ENCODE peak calls at places on chromosomes 12 and 14, in six cellular contexts. One of them, this sample, is unnamed.
A peak's percentile ranks its signal among the peaks of the same experiment; 100 is the strongest.

GRCh38 chr12:93434305-93434704 is 7.4 kb downstream of the UBE2N start:
- DNase-seq in germinal center: no peak
- DNase-seq in pancreas: no peak
- DNase-seq in HCEC 1CT: no peak
- DNase-seq in NCI-H2081: no peak
- DNase-seq in fibroblast of lung: peak; percentile 39
- DNase-seq in this sample: no peak

GRCh38 chr12:113480336-113480688 is 8.6 kb upstream of the LHX5 start:
- DNase-seq in germinal center: no peak
- DNase-seq in pancreas: no peak
- DNase-seq in HCEC 1CT: no peak
- DNase-seq in NCI-H2081: no peak
- DNase-seq in fibroblast of lung: no peak
- DNase-seq in this sample: no peak

GRCh38 chr12:70849265-70849960 is 71.1 kb downstream of the PTPRR start:
- DNase-seq in germinal center: peak; percentile 4
- DNase-seq in pancreas: no peak
- DNase-seq in HCEC 1CT: peak; percentile 32
- DNase-seq in NCI-H2081: peak; percentile 7
- DNase-seq in fibroblast of lung: peak; percentile 71
- DNase-seq in this sample: no peak

GRCh38 chr14:35929171-35929570 is 103.0 kb downstream of the BRMS1L start:
- DNase-seq in germinal center: no peak
- DNase-seq in pancreas: no peak
- DNase-seq in HCEC 1CT: no peak
- DNase-seq in NCI-H2081: no peak
- DNase-seq in fibroblast of lung: no peak
- DNase-seq in this sample: no peak

GRCh38 chr12:46259071-46259470 is 9.8 kb downstream of the SLC38A1 start:
- DNase-seq in germinal center: no peak
- DNase-seq in pancreas: no peak
- DNase-seq in HCEC 1CT: no peak
- DNase-seq in NCI-H2081: no peak
- DNase-seq in fibroblast of lung: no peak
- DNase-seq in this sample: no peak

GRCh38 chr14:21505009-21505553 is 6.1 kb downstream of the METTL3 start:
- DNase-seq in germinal center: no peak
- DNase-seq in pancreas: no peak
- DNase-seq in HCEC 1CT: no peak
- DNase-seq in NCI-H2081: no peak
- DNase-seq in fibroblast of lung: no peak
- DNase-seq in this sample: no peak

GRCh38 chr12:52280319-52280795 is 5.9 kb downstream of the KRT86 start:
- DNase-seq in germinal center: no peak
- DNase-seq in pancreas: peak; percentile 61
- DNase-seq in HCEC 1CT: peak; percentile 94
- DNase-seq in NCI-H2081: no peak
- DNase-seq in fibroblast of lung: peak; percentile 98
- DNase-seq in this sample: peak; percentile 58

GRCh38 chr14:104885973-104886689 is 21.1 kb downstream of the CEP170B start:
- DNase-seq in germinal center: no peak
- DNase-seq in pancreas: peak; percentile 35
- DNase-seq in HCEC 1CT: no peak
- DNase-seq in NCI-H2081: no peak
- DNase-seq in fibroblast of lung: no peak
- DNase-seq in this sample: peak; percentile 7

GRCh38 chr12:45076417-45077031 is 25.6 kb upstream of the DBX2 start:
- DNase-seq in germinal center: no peak
- DNase-seq in pancreas: no peak
- DNase-seq in HCEC 1CT: no peak
- DNase-seq in NCI-H2081: no peak
- DNase-seq in fibroblast of lung: no peak
- DNase-seq in this sample: no peak

GRCh38 chr14:89317051-89317691 is 99.9 kb downstream of the FOXN3 start:
- DNase-seq in germinal center: no peak
- DNase-seq in pancreas: no peak
- DNase-seq in HCEC 1CT: no peak
- DNase-seq in NCI-H2081: no peak
- DNase-seq in fibroblast of lung: no peak
- DNase-seq in this sample: no peak

GRCh38 chr14:73236157-73236556 is 1.1 kb upstream of the PAPLN start:
- DNase-seq in germinal center: no peak
- DNase-seq in pancreas: no peak
- DNase-seq in HCEC 1CT: no peak
- DNase-seq in NCI-H2081: no peak
- DNase-seq in fibroblast of lung: no peak
- DNase-seq in this sample: no peak

GRCh38 chr14:34700622-34701130 is 13.7 kb downstream of the CFL2 start:
- DNase-seq in germinal center: no peak
- DNase-seq in pancreas: no peak
- DNase-seq in HCEC 1CT: no peak
- DNase-seq in NCI-H2081: no peak
- DNase-seq in fibroblast of lung: no peak
- DNase-seq in this sample: no peak

GRCh38 chr14:100773331-100774163 is 46.9 kb downstream of the DLK1 start:
- DNase-seq in germinal center: no peak
- DNase-seq in pancreas: no peak
- DNase-seq in HCEC 1CT: no peak
- DNase-seq in NCI-H2081: no peak
- DNase-seq in fibroblast of lung: no peak
- DNase-seq in this sample: peak; percentile 5

GRCh38 chr12:11978985-11979384 is 91.8 kb upstream of the BCL2L14 start:
- DNase-seq in germinal center: no peak
- DNase-seq in pancreas: no peak
- DNase-seq in HCEC 1CT: peak; percentile 30
- DNase-seq in NCI-H2081: no peak
- DNase-seq in fibroblast of lung: no peak
- DNase-seq in this sample: no peak

GRCh38 chr12:58764100-58764953 is 156.0 kb downstream of the LRIG3 start:
- DNase-seq in germinal center: no peak
- DNase-seq in pancreas: no peak
- DNase-seq in HCEC 1CT: peak; percentile 69
- DNase-seq in NCI-H2081: no peak
- DNase-seq in fibroblast of lung: no peak
- DNase-seq in this sample: no peak

GRCh38 chr12:94263011-94263786 is 114.8 kb downstream of the PLXNC1 start:
- DNase-seq in germinal center: peak; percentile 14
- DNase-seq in pancreas: no peak
- DNase-seq in HCEC 1CT: no peak
- DNase-seq in NCI-H2081: no peak
- DNase-seq in fibroblast of lung: no peak
- DNase-seq in this sample: peak; percentile 33

GRCh38 chr14:49992901-49993335 is 100.0 kb downstream of the ARF6 start:
- DNase-seq in germinal center: no peak
- DNase-seq in pancreas: no peak
- DNase-seq in HCEC 1CT: peak; percentile 76
- DNase-seq in NCI-H2081: no peak
- DNase-seq in fibroblast of lung: peak; percentile 72
- DNase-seq in this sample: no peak

GRCh38 chr12:95548539-95549391 is 2.5 kb downstream of the USP44 start:
- DNase-seq in germinal center: peak; percentile 87
- DNase-seq in pancreas: peak; percentile 74
- DNase-seq in HCEC 1CT: peak; percentile 15
- DNase-seq in NCI-H2081: peak; percentile 36
- DNase-seq in fibroblast of lung: peak; percentile 17
- DNase-seq in this sample: peak; percentile 56

GRCh38 chr12:79217306-79217705 is 352.7 kb downstream of the SYT1 start:
- DNase-seq in germinal center: no peak
- DNase-seq in pancreas: no peak
- DNase-seq in HCEC 1CT: no peak
- DNase-seq in NCI-H2081: peak; percentile 62
- DNase-seq in fibroblast of lung: no peak
- DNase-seq in this sample: no peak

GRCh38 chr12:9751204-9752144 is 9.2 kb downstream of the CD69 start:
- DNase-seq in germinal center: no peak
- DNase-seq in pancreas: no peak
- DNase-seq in HCEC 1CT: peak; percentile 59
- DNase-seq in NCI-H2081: peak; percentile 12
- DNase-seq in fibroblast of lung: no peak
- DNase-seq in this sample: no peak

GRCh38 chr12:106245767-106246166 is 2.1 kb downstream of the CKAP4 start:
- DNase-seq in germinal center: no peak
- DNase-seq in pancreas: peak; percentile 50
- DNase-seq in HCEC 1CT: peak; percentile 71
- DNase-seq in NCI-H2081: no peak
- DNase-seq in fibroblast of lung: peak; percentile 63
- DNase-seq in this sample: peak; percentile 80

GRCh38 chr12:29317556-29318363 is 63.2 kb downstream of the ERGIC2 start:
- DNase-seq in germinal center: peak; percentile 60
- DNase-seq in pancreas: no peak
- DNase-seq in HCEC 1CT: peak; percentile 75
- DNase-seq in NCI-H2081: peak; percentile 76
- DNase-seq in fibroblast of lung: peak; percentile 63
- DNase-seq in this sample: peak; percentile 55

GRCh38 chr14:103550451-103551337 is 11.8 kb downstream of the BAG5 start:
- DNase-seq in germinal center: no peak
- DNase-seq in pancreas: peak; percentile 38
- DNase-seq in HCEC 1CT: no peak
- DNase-seq in NCI-H2081: no peak
- DNase-seq in fibroblast of lung: no peak
- DNase-seq in this sample: no peak

GRCh38 chr12:124191024-124191359 is 103.9 kb upstream of the RFLNA start:
- DNase-seq in germinal center: no peak
- DNase-seq in pancreas: no peak
- DNase-seq in HCEC 1CT: no peak
- DNase-seq in NCI-H2081: no peak
- DNase-seq in fibroblast of lung: no peak
- DNase-seq in this sample: no peak

GRCh38 chr12:100576311-100577036 is 3.0 kb downstream of the GAS2L3 start:
- DNase-seq in germinal center: no peak
- DNase-seq in pancreas: no peak
- DNase-seq in HCEC 1CT: peak; percentile 95
- DNase-seq in NCI-H2081: no peak
- DNase-seq in fibroblast of lung: peak; percentile 91
- DNase-seq in this sample: no peak

GRCh38 chr12:82176761-82177490 is 181.3 kb downstream of the CCDC59 start:
- DNase-seq in germinal center: no peak
- DNase-seq in pancreas: no peak
- DNase-seq in HCEC 1CT: peak; percentile 81
- DNase-seq in NCI-H2081: peak; percentile 46
- DNase-seq in fibroblast of lung: no peak
- DNase-seq in this sample: no peak

GRCh38 chr12:95615735-95616134 is 64.5 kb upstream of the USP44 start:
- DNase-seq in germinal center: no peak
- DNase-seq in pancreas: no peak
- DNase-seq in HCEC 1CT: peak; percentile 3
- DNase-seq in NCI-H2081: peak; percentile 58
- DNase-seq in fibroblast of lung: peak; percentile 27
- DNase-seq in this sample: no peak

GRCh38 chr12:117043598-117043901 is 55.7 kb downstream of the TESC start:
- DNase-seq in germinal center: no peak
- DNase-seq in pancreas: no peak
- DNase-seq in HCEC 1CT: no peak
- DNase-seq in NCI-H2081: no peak
- DNase-seq in fibroblast of lung: no peak
- DNase-seq in this sample: no peak

GRCh38 chr14:75426332-75427125 is 1.3 kb upstream of the JDP2 start:
- DNase-seq in germinal center: peak; percentile 73
- DNase-seq in pancreas: no peak
- DNase-seq in HCEC 1CT: no peak
- DNase-seq in NCI-H2081: no peak
- DNase-seq in fibroblast of lung: no peak
- DNase-seq in this sample: no peak

GRCh38 chr12:14845350-14845750 is 2.0 kb upstream of the ART4 start:
- DNase-seq in germinal center: peak; percentile 57
- DNase-seq in pancreas: no peak
- DNase-seq in HCEC 1CT: peak; percentile 60
- DNase-seq in NCI-H2081: peak; percentile 42
- DNase-seq in fibroblast of lung: peak; percentile 73
- DNase-seq in this sample: peak; percentile 49

GRCh38 chr12:90481748-90482147 is 473.2 kb downstream of the CCER1 start:
- DNase-seq in germinal center: no peak
- DNase-seq in pancreas: no peak
- DNase-seq in HCEC 1CT: no peak
- DNase-seq in NCI-H2081: no peak
- DNase-seq in fibroblast of lung: no peak
- DNase-seq in this sample: no peak

GRCh38 chr14:88198441-88198840 is 124.6 kb downstream of the KCNK10 start:
- DNase-seq in germinal center: no peak
- DNase-seq in pancreas: no peak
- DNase-seq in HCEC 1CT: no peak
- DNase-seq in NCI-H2081: peak; percentile 34
- DNase-seq in fibroblast of lung: no peak
- DNase-seq in this sample: no peak

GRCh38 chr14:77275041-77275854 is 4.2 kb upstream of the NGB start:
- DNase-seq in germinal center: no peak
- DNase-seq in pancreas: no peak
- DNase-seq in HCEC 1CT: no peak
- DNase-seq in NCI-H2081: no peak
- DNase-seq in fibroblast of lung: no peak
- DNase-seq in this sample: no peak

GRCh38 chr12:5586201-5586600 is 154.3 kb downstream of the NTF3 start:
- DNase-seq in germinal center: no peak
- DNase-seq in pancreas: no peak
- DNase-seq in HCEC 1CT: no peak
- DNase-seq in NCI-H2081: no peak
- DNase-seq in fibroblast of lung: peak; percentile 13
- DNase-seq in this sample: no peak

GRCh38 chr14:61997146-61997545 is 234.9 kb downstream of the SNAPC1 start:
- DNase-seq in germinal center: no peak
- DNase-seq in pancreas: no peak
- DNase-seq in HCEC 1CT: peak; percentile 15
- DNase-seq in NCI-H2081: no peak
- DNase-seq in fibroblast of lung: no peak
- DNase-seq in this sample: no peak